ENCODE peak calls at places on chromosomes 11 and 22, in nine cellular contexts. R is A549, C is PC-3, S is ovary, H is IMR-90, Y is heart left ventricle, K is right lobe of liver, G is pancreas, I is K562. Z is an unnamed sample.

GRCh38 chr11:123235687-123236261 is 40.7 kb upstream of the CLMP start:
- DNase-seq in G (no peak), R (no peak), K (no peak), I (no peak), Y (no peak), S (peak), C (no peak), H (peak), Z (peak)

GRCh38 chr11:8327761-8328192 is 64.1 kb upstream of the LMO1 start:
- DNase-seq in K (no peak), H (no peak), R (no peak), S (no peak), G (no peak), I (no peak), Y (no peak), C (no peak), Z (no peak)

GRCh38 chr11:69037074-69037473 is 11.7 kb upstream of the TPCN2 start:
- DNase-seq in R (no peak), G (no peak), H (no peak), S (no peak), Y (no peak), C (no peak), I (no peak), K (no peak), Z (no peak)

GRCh38 chr11:61120865-61121831 is 18.9 kb downstream of the CD5 start:
- DNase-seq in S (peak), C (no peak), H (peak), I (no peak), K (no peak), Y (peak), R (peak), G (peak), Z (peak)

GRCh38 chr11:1777737-1778136 is 14.0 kb upstream of the CTSD start:
- DNase-seq in R (no peak), S (no peak), Y (no peak), C (no peak), I (no peak), K (no peak), H (no peak), G (no peak), Z (no peak)

GRCh38 chr11:87295237-87295636 is 257.5 kb downstream of the TMEM135 start:
- DNase-seq in C (no peak), S (no peak), K (no peak), H (no peak), R (no peak), G (no peak), Y (no peak), I (no peak), Z (no peak)

GRCh38 chr11:9943346-9944110 is 279.7 kb downstream of the SWAP70 start:
- DNase-seq in Y (no peak), H (peak), C (no peak), G (no peak), I (no peak), S (no peak), K (no peak), R (peak), Z (peak)

GRCh38 chr11:43957571-43957970 is 15.1 kb downstream of the C11orf96 start:
- DNase-seq in S (no peak), C (no peak), Y (no peak), G (no peak), H (no peak), I (no peak), R (no peak), K (no peak), Z (no peak)

GRCh38 chr22:50316114-50317065 is 8.9 kb upstream of the PLXNB2 start:
- DNase-seq in H (no peak), K (no peak), C (no peak), I (no peak), R (no peak), Y (no peak), S (no peak), G (no peak), Z (no peak)

GRCh38 chr11:47992959-47993820 is 12.8 kb downstream of the PTPRJ start:
- DNase-seq in S (no peak), R (peak), H (peak), I (peak), Y (no peak), G (no peak), K (no peak), C (peak), Z (peak)

GRCh38 chr11:6249822-6250555 is 9.6 kb upstream of the CCKBR start:
- DNase-seq in S (peak), Y (peak), K (peak), H (peak), C (peak), G (peak), I (peak), R (peak), Z (peak)

GRCh38 chr11:48081151-48082010 is 101.0 kb downstream of the PTPRJ start:
- DNase-seq in H (peak), C (no peak), R (no peak), S (no peak), I (no peak), Y (peak), K (peak), G (no peak), Z (peak)

GRCh38 chr11:132718711-132719641 is 813.3 kb downstream of the OPCML start:
- DNase-seq in H (peak), K (no peak), R (no peak), Y (no peak), I (no peak), S (no peak), G (no peak), C (no peak), Z (no peak)

GRCh38 chr11:25066706-25067105 is 569.9 kb downstream of the LUZP2 start:
- DNase-seq in S (no peak), K (no peak), C (no peak), H (no peak), G (no peak), R (no peak), Y (no peak), I (no peak), Z (no peak)

GRCh38 chr11:130611791-130612251 is 163.4 kb downstream of the ADAMTS15 start:
- DNase-seq in R (peak), H (peak), C (peak), K (no peak), I (no peak), G (no peak), Y (no peak), S (no peak), Z (peak)

GRCh38 chr11:94171693-94172440 is 43.2 kb downstream of the PANX1 start:
- DNase-seq in R (peak), H (peak), K (no peak), C (peak), G (no peak), Y (no peak), S (peak), I (peak), Z (peak)

GRCh38 chr22:38657248-38657909 is 941 bp downstream of the CBY1 start:
- DNase-seq in K (no peak), I (no peak), G (no peak), C (peak), S (no peak), H (no peak), R (no peak), Y (no peak), Z (peak)

GRCh38 chr11:2316169-2316962 is 14.6 kb downstream of the TSPAN32 start:
- DNase-seq in Y (no peak), K (peak), R (no peak), I (no peak), H (no peak), G (peak), C (no peak), S (no peak), Z (no peak)

GRCh38 chr22:42367980-42368378 is 64.2 kb downstream of the NFAM1 start:
- DNase-seq in Y (no peak), S (peak), H (no peak), R (no peak), G (no peak), I (no peak), C (peak), K (no peak), Z (no peak)

GRCh38 chr11:90250970-90251369 is 28.1 kb upstream of the CHORDC1 start:
- DNase-seq in Y (no peak), K (no peak), G (no peak), S (no peak), C (no peak), R (no peak), I (no peak), H (no peak), Z (no peak)

GRCh38 chr22:24937114-24937513 is 9.4 kb downstream of the LHFPL7 start:
- DNase-seq in I (no peak), K (no peak), S (no peak), G (no peak), R (peak), Y (no peak), H (no peak), C (peak), Z (peak)

GRCh38 chr11:2445107-2445947 is 519 bp downstream of the KCNQ1 start:
- DNase-seq in R (no peak), Y (peak), S (no peak), K (peak), G (peak), I (no peak), C (no peak), H (no peak), Z (no peak)

GRCh38 chr11:13224324-13224723 is 53.3 kb upstream of the BMAL1 start:
- DNase-seq in H (no peak), Y (no peak), I (no peak), S (no peak), C (no peak), G (no peak), K (no peak), R (no peak), Z (no peak)

GRCh38 chr11:72511393-72512047 is 77.2 kb upstream of the CLPB start:
- DNase-seq in I (no peak), R (peak), G (no peak), S (no peak), H (no peak), C (no peak), Y (no peak), K (no peak), Z (no peak)

GRCh38 chr22:43824724-43825485 is 12.8 kb upstream of the EFCAB6 start:
- DNase-seq in I (no peak), K (no peak), Y (no peak), G (peak), R (no peak), S (no peak), H (no peak), C (no peak), Z (no peak)

GRCh38 chr11:66070604-66071325 is 693 bp downstream of the PACS1 start:
- DNase-seq in G (peak), Y (peak), K (peak), I (peak), S (peak), H (peak), R (no peak), C (peak), Z (peak)

GRCh38 chr11:126990716-126991480 is 9.7 kb downstream of the KIRREL3 start:
- DNase-seq in S (no peak), H (peak), R (no peak), I (no peak), C (no peak), Y (no peak), K (no peak), G (no peak), Z (no peak)

GRCh38 chr22:19932367-19933206 is 9.0 kb upstream of the COMT start:
- DNase-seq in Y (no peak), C (no peak), I (no peak), S (no peak), G (no peak), R (no peak), K (peak), H (no peak), Z (no peak)

GRCh38 chr22:33851240-33851639 is 69.0 kb downstream of the LARGE1 start:
- DNase-seq in Y (no peak), S (no peak), H (peak), G (no peak), C (peak), R (no peak), K (no peak), I (no peak), Z (peak)

GRCh38 chr22:28016781-28017557 is 97.9 kb upstream of the PITPNB start:
- DNase-seq in R (no peak), I (no peak), K (peak), H (no peak), C (no peak), S (peak), G (no peak), Y (peak), Z (no peak)

DNA sequence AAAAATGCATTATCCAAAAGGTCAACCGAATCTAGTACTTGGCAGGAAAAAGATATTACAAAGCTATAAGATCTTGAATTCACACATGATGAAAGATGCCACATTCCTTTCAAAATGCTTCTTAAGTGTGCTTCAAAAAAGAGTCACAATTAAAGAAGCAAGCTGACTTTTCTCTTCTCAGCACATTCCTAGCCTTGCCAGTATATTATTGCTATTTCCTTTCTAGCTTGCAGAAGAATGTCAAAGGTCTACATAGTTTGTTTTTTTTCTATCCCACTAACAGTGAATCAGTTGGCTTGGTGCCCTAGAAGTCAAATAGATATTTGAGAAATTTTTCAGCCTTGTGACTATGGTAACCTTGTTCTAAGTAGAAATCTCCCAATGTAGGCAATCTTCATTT is 56.8 kb downstream of the GUCY1A2 start:
- DNase-seq in Y (no peak), C (peak), I (no peak), S (no peak), K (no peak), R (peak), H (peak), G (no peak), Z (peak)
- TF ChIP-seq CTCF in Y (no peak), C (no peak), I (no peak), S (no peak), K (no peak), R (no peak), H (no peak), G (no peak), Z (no peak)

GRCh38 chr11:46363031-46363407 is 15.8 kb downstream of the DGKZ start:
- DNase-seq in S (no peak), I (no peak), R (peak), K (peak), H (peak), Y (peak), G (no peak), C (peak), Z (peak)
- H3K4me3 ChIP-seq in S (no peak), I (no peak), R (no peak), K (no peak), H (no peak), Y (peak), G (no peak), C (peak), Z (no peak)

GRCh38 chr11:113884361-113884836 is 9.0 kb upstream of the USP28 start:
- DNase-seq in K (no peak), S (no peak), C (no peak), R (no peak), G (no peak), Y (no peak), H (peak), I (no peak), Z (peak)
- TF ChIP-seq CTCF in K (no peak), S (no peak), C (no peak), R (no peak), G (no peak), Y (no peak), H (no peak), I (no peak), Z (no peak)

GRCh38 chr11:16982256-16982671 is 31.9 kb downstream of the PLEKHA7 start:
- DNase-seq in R (no peak), G (no peak), I (no peak), Y (no peak), H (no peak), S (no peak), K (no peak), C (no peak), Z (no peak)

GRCh38 chr11:16982809-16983208 is 31.4 kb downstream of the PLEKHA7 start:
- DNase-seq in Y (no peak), H (no peak), K (no peak), C (no peak), G (no peak), R (no peak), S (no peak), I (no peak), Z (peak)

GRCh38 chr11:16986434-16987204 is 27.6 kb downstream of the PLEKHA7 start:
- DNase-seq in K (peak), Y (no peak), H (no peak), S (peak), G (peak), R (no peak), I (peak), C (peak), Z (no peak)

GRCh38 chr11:16985297-16985696 is 28.9 kb downstream of the PLEKHA7 start:
- DNase-seq in C (no peak), K (peak), S (no peak), G (no peak), I (no peak), H (no peak), R (no peak), Y (no peak), Z (no peak)

DNA sequence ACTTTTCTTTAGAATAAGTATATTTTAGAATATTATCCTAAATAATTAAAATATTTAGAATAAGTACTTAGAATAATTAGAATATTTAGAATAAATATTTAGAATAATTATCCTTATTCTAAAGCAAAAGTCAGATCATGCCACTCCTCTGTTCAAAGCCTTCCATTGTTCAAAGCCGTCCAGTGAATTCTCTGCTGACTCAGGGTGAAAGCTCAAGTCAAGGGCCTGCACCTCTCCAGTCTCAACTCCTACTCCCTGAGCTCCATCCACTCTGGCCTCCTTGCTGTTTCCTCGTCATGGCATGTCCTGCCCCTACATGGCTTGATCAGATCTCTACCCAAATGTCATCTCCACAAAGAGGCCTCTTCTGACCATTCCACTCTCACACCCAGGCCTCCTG is 30.0 kb downstream of the PLEKHA7 start:
- DNase-seq in G (no peak), H (no peak), K (no peak), I (no peak), R (no peak), C (no peak), S (no peak), Y (no peak), Z (no peak)
- H3K4me3 ChIP-seq in G (no peak), H (no peak), K (no peak), I (no peak), R (no peak), C (no peak), S (no peak), Y (no peak), Z (no peak)

DNA sequence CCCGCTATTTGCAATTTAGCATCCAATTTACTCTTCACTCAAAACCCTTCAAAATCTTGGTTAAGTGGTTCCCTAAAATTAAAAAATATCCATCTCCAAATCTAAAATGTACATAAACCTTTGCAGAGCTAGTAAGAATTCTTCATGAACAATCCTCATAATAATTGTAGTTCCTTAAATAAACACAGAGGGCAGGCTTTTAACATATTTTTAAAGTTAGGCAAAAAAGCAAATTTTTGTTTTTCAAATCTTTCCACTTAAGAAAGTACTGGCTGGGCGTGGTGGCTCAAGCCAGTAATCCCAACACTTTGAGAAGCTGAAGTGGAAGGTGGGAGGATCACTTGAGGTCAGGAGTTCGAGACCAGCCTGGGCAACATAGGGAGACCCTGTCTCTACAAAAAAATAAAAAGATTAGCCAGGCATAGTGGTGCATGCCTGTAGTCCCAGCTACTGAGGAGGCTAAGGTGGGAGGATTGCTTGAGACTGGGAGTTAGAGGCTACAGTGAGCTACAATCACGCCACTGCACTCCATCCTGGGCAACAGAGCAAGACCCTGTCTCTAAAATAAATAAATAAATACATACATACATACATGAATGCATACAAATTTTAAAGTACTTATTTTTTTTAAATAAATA is 25.1 kb upstream of the PLAAT3 start:
- DNase-seq in I (no peak), H (peak), K (no peak), R (peak), S (peak), G (no peak), C (peak), Y (no peak), Z (peak)
- TF ChIP-seq CTCF in I (peak), H (peak), K (peak), R (peak), S (peak), G (peak), C (peak), Y (peak), Z (peak)

GRCh38 chr22:45235851-45236342 is 4.8 kb downstream of the KIAA0930 start:
- DNase-seq in I (no peak), H (no peak), Y (peak), G (peak), C (no peak), R (no peak), S (no peak), K (no peak), Z (no peak)
- H3K4me3 ChIP-seq in I (no peak), H (no peak), Y (no peak), G (no peak), C (no peak), R (no peak), S (no peak), K (no peak), Z (no peak)

GRCh38 chr22:37316405-37316804 is 34.1 kb downstream of the CYTH4 start:
- DNase-seq in C (no peak), G (no peak), R (no peak), S (no peak), H (no peak), I (no peak), Y (no peak), K (no peak), Z (no peak)

GRCh38 chr22:37317698-37318210 is 35.4 kb downstream of the CYTH4 start:
- DNase-seq in Y (no peak), S (no peak), C (no peak), H (no peak), K (no peak), G (no peak), R (no peak), I (no peak), Z (no peak)

GRCh38 chr22:37319469-37319868 is 37.2 kb downstream of the CYTH4 start:
- DNase-seq in I (no peak), G (no peak), R (no peak), H (no peak), S (no peak), C (no peak), K (no peak), Y (no peak), Z (no peak)

GRCh38 chr22:37316875-37317371 is 34.6 kb downstream of the CYTH4 start:
- DNase-seq in S (peak), Y (peak), G (peak), C (peak), I (peak), H (peak), K (peak), R (peak), Z (peak)

DNA sequence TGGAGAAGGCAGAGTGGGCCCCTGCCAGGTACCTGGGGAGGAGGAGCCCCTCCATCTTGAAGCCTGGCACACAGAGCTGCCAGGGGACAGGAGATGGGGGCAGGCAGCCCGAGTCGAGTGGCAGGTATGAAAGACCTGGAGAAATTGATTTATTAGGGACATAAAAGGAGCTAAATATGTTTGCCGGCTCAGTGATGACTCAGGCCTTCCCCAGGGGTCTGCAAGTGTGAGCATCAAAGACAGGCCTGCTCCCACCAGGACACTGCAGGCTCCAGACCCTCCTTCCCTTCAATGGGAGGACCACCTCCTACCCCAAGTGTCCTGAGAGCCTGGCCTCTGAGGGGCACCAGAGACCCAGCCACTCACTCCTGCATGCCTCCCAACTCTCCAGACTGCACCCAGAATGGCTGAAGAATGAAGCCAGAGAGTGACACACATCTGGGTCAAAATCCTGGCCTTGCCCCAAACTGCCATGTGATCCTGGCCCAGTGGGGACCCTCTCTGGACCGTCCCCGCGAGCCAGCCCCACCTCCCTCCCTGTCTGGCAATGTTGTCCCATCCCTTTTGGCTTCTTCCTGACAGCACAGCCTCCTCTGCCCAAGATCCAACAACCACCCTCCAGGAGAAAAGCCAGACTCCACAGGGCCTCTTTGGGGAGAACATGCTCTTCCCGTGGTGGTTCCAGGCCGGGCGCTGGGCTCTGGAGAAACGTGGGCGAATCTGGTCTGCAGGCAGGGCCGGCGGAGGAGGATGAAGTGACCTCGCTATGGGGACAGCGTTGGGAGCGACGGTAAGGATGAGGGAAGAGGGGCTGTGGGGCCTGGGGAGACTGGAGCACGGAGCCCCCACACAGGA is 36.2 kb downstream of the CYTH4 start:
- DNase-seq in Y (no peak), H (no peak), R (no peak), C (peak), I (no peak), G (no peak), S (no peak), K (no peak), Z (no peak)
- TF ChIP-seq CTCF in Y (no peak), H (peak), R (peak), C (peak), I (no peak), G (no peak), S (no peak), K (no peak), Z (no peak)

GRCh38 chr11:86246293-86246675 is 1.7 kb downstream of the EED start:
- DNase-seq in S (no peak), I (no peak), H (no peak), Y (no peak), K (no peak), C (no peak), G (no peak), R (no peak), Z (peak)
- H3K4me3 ChIP-seq in S (peak), I (peak), H (peak), Y (peak), K (peak), C (peak), G (peak), R (peak), Z (peak)